ENCODE peak calls at places on chromosomes 6 and 20, in eight cellular contexts. D is aorta; Z is SJSA1; I is small intestine; E is CD4-positive, alpha-beta memory T cell; P is cardiac muscle cell; O is CD8-positive, alpha-beta T cell; G is heart right ventricle. C is an unnamed sample.

GRCh38 chr20:38551056-38551626 is 29.9 kb upstream of the ADIG start:
- DNase-seq in D (no peak), Z (no peak), I (no peak), E (no peak), P (no peak), O (no peak), G (no peak), C (no peak)

GRCh38 chr20:59805266-59805665 is 128.2 kb downstream of the SYCP2 start:
- DNase-seq in D (no peak), Z (peak; percentile 31), I (no peak), E (no peak), P (no peak), O (no peak), G (no peak), C (no peak)

GRCh38 chr6:106609699-106610098 is 19.6 kb downstream of the RTN4IP1 start:
- DNase-seq in D (no peak), Z (no peak), I (peak; percentile 44), E (no peak), P (peak; percentile 47), O (no peak), G (no peak), C (peak; percentile 50)

GRCh38 chr6:155402656-155403304 is 52.9 kb downstream of the NOX3 start:
- DNase-seq in D (no peak), Z (no peak), I (no peak), E (no peak), P (no peak), O (no peak), G (no peak), C (no peak)

GRCh38 chr6:137486388-137486787 is 7.8 kb downstream of the OLIG3 start:
- DNase-seq in D (no peak), Z (no peak), I (no peak), E (no peak), P (no peak), O (no peak), G (no peak), C (no peak)

GRCh38 chr20:48260370-48260769 is 475.1 kb upstream of the SULF2 start:
- DNase-seq in D (no peak), Z (no peak), I (no peak), E (no peak), P (no peak), O (no peak), G (peak; percentile 64), C (no peak)

GRCh38 chr6:49118475-49118874 is 344.6 kb downstream of the MMUT start:
- DNase-seq in D (no peak), Z (no peak), I (no peak), E (no peak), P (no peak), O (no peak), G (no peak), C (no peak)

GRCh38 chr6:20310185-20310584 is 91.5 kb upstream of the E2F3 start:
- DNase-seq in D (no peak), Z (no peak), I (no peak), E (no peak), P (no peak), O (no peak), G (no peak), C (no peak)

GRCh38 chr6:11769816-11770545 is 8.6 kb downstream of the ADTRP start:
- DNase-seq in D (no peak), Z (no peak), I (peak; percentile 47), E (no peak), P (no peak), O (no peak), G (no peak), C (no peak)

GRCh38 chr6:105968230-105968954 is 117.7 kb upstream of the PRDM1 start:
- DNase-seq in D (no peak), Z (no peak), I (no peak), E (no peak), P (no peak), O (no peak), G (no peak), C (no peak)

GRCh38 chr20:47150403-47151152 is 205.9 kb downstream of the ZMYND8 start:
- DNase-seq in D (peak; percentile 88), Z (peak; percentile 79), I (peak; percentile 77), E (no peak), P (peak; percentile 80), O (no peak), G (peak; percentile 50), C (peak; percentile 85)

GRCh38 chr6:132909742-132910141 is 95.4 kb downstream of the RPS12 start:
- DNase-seq in D (no peak), Z (no peak), I (no peak), E (no peak), P (no peak), O (no peak), G (no peak), C (no peak)

GRCh38 chr6:92922216-92922806 is 497.0 kb downstream of the EPHA7 start:
- DNase-seq in D (no peak), Z (no peak), I (no peak), E (no peak), P (no peak), O (no peak), G (no peak), C (peak; percentile 28)

GRCh38 chr20:59647271-59647670 is 42.9 kb downstream of the PHACTR3 start:
- DNase-seq in D (no peak), Z (no peak), I (no peak), E (no peak), P (no peak), O (no peak), G (no peak), C (no peak)

GRCh38 chr6:73823046-73823735 is 127.2 kb downstream of the CD109 start:
- DNase-seq in D (no peak), Z (no peak), I (no peak), E (no peak), P (peak; percentile 3), O (no peak), G (no peak), C (no peak)

GRCh38 chr6:12567682-12568081 is 148.9 kb upstream of the PHACTR1 start:
- DNase-seq in D (no peak), Z (no peak), I (no peak), E (no peak), P (no peak), O (no peak), G (no peak), C (no peak)

GRCh38 chr6:113970808-113971676 is at the start of gene HDAC2:
- DNase-seq in D (peak; percentile 96), Z (peak; percentile 88), I (peak; percentile 73), E (peak; percentile 86), P (peak; percentile 89), O (peak; percentile 81), G (peak; percentile 88), C (peak; percentile 90)

GRCh38 chr6:169500688-169501087 is 201.1 kb downstream of the WDR27 start:
- DNase-seq in D (no peak), Z (no peak), I (no peak), E (no peak), P (no peak), O (no peak), G (no peak), C (no peak)

DNA sequence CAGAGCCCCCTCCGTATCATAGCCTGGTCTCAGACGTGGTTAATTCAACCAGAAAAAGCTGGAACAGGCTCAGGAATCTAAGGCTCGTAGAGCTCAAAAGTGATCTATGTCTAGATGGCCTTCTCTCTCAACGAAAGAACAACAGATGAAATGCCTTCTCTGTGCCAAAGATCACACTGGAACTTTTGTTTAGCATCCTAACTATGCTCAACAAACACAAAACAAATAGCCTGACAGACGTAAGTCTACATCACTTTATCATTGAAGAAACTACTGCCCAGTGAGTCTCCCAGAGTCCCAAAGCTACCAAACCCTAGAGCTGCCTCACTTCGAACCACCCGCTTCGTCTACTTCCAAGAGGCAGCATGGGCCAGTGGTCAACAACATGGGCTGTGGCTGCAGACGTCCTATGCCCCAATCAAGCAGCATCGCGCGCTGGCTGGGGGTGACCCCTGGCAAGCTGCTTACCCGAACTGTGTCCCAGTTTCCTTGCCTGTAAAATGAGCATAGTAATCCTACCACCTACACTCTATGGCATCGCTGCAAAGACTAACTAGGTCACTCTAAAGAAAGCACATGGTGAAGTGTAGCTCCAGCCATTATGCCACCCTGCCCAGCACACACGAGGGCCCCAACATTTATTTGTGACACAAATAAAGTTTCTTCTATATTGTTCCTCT is 35.0 kb downstream of the NFATC2 start:
- DNase-seq in D (no peak), Z (no peak), I (no peak), E (no peak), P (no peak), O (no peak), G (no peak), C (no peak)
- H3K4me1 ChIP-seq in D (no peaks in the 10 kb centered on the region), Z (no peaks in the 10 kb centered on the region), I (peaks cover 2% of the 10 kb centered on the region), E (peaks cover 49% of the 10 kb centered on the region), P (peaks cover 44% of the 10 kb centered on the region), O (peaks cover 24% of the 10 kb centered on the region), G (no peaks in the 10 kb centered on the region), C (no peaks in the 10 kb centered on the region)

DNA sequence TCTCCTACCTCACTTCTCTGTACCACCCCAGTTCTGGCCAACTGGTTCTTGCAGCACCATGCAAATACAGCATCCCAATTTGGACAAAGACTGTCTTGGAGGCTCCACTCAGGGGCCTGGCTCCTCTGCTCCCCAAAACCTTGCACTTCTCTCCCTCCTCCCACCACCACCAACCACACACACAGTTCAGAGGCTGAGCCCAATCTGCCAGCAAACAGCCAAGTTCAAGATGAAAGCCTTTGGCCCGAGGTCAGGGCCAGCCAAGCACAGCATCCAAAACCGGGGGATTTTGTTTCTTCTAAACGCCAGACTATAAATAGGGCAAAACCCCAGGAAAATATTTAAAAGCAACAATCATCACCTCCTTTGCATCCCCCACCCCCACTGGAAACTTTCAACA is 5.7 kb downstream of the KCNK5 start:
- DNase-seq in D (no peak), Z (no peak), I (no peak), E (no peak), P (no peak), O (no peak), G (no peak), C (no peak)
- H3K4me1 ChIP-seq in D (no peaks in the 10 kb centered on the region), Z (no peaks in the 10 kb centered on the region), I (peaks cover 29% of the 10 kb centered on the region), E (peaks cover 55% of the 10 kb centered on the region), P (no peaks in the 10 kb centered on the region), O (peaks cover 30% of the 10 kb centered on the region), G (peaks cover 2% of the 10 kb centered on the region), C (no peaks in the 10 kb centered on the region)

DNA sequence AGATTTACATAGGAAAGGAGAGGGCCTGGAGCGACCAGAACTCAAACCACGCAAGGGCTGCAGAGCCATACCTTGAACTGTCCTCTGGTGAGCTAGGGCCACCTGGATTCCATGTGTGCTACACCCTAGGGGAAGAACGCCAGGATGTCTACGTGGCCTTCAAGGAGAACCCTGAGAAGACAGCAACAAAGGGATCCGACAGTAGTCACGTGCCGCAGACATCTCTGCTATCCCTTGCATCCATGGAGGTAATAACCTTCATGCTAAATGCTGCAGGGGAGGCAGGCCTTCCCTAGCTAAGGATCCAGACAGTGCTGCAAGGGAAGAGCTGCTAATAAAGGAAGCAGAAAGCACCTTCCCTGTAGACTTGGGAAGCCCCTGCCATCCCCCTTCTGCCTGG is 52.9 kb downstream of the NOL4L start:
- DNase-seq in D (no peak), Z (no peak), I (no peak), E (no peak), P (no peak), O (no peak), G (no peak), C (no peak)
- H3K4me1 ChIP-seq in D (no peaks in the 10 kb centered on the region), Z (peaks cover 4% of the 10 kb centered on the region), I (no peaks in the 10 kb centered on the region), E (peaks cover 81% of the 10 kb centered on the region), P (peaks cover 41% of the 10 kb centered on the region), O (peaks cover 77% of the 10 kb centered on the region), G (peaks cover 13% of the 10 kb centered on the region), C (peaks cover 11% of the 10 kb centered on the region)

DNA sequence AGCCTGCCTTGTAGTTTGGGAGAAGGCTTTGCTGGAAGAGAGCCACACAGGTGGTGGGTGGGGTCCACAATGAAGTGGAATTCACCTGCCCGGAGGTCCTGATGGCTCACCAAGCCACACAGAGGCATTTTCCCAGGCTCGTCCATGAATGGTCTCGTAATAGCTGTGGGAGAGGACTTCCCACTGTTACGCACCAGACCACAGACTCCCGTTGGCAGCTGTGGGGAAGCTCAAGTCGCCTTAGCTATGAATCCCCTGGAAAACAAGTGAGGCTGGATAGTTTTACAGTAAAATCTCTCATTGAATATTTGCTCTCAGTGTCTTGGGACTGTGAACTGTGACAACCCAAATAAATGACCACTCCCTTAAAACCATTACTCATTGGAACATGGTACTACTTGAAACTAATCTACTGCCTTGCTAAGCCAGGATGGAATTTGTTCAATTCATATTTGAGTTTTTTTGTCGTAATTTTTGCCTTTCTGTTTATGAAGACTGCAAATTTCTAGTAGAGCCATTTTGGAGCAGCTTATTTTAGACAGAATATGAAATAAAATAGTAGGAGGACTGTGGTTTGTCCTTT is 79.4 kb downstream of the JAG1 start:
- DNase-seq in D (no peak), Z (no peak), I (no peak), E (no peak), P (no peak), O (no peak), G (no peak), C (no peak)
- H3K4me1 ChIP-seq in D (peaks cover 6% of the 10 kb centered on the region), Z (peaks cover 60% of the 10 kb centered on the region), I (no peaks in the 10 kb centered on the region), E (no peaks in the 10 kb centered on the region), P (no peaks in the 10 kb centered on the region), O (no peaks in the 10 kb centered on the region), G (no peaks in the 10 kb centered on the region), C (peaks cover 17% of the 10 kb centered on the region)

C was measured in A673.